ENCODE peak calls at places on chromosomes 7 and 10, in five cellular contexts. H is SK-N-SH, S is GM12878, R is HepG2, D is K562. N is an unnamed sample. For H3K4me1, the result is how much of the 10 kb centered on the place peaks cover.

GRCh38 chr10:74079914-74080590 is 70.6 kb downstream of the AP3M1 start:
- DNase-seq in H (no peak), S (no peak), R (no peak), D (no peak), N (peak)

GRCh38 chr7:115449689-115450088 is 527.8 kb downstream of the MDFIC start:
- DNase-seq in H (no peak), S (no peak), R (no peak), D (no peak), N (no peak)

GRCh38 chr7:51141451-51141971 is 175.1 kb downstream of the COBL start:
- DNase-seq in H (no peak), S (no peak), R (no peak), D (peak), N (peak)

GRCh38 chr10:92590623-92591549 is 2.0 kb upstream of the KIF11 start:
- DNase-seq in H (peak), S (no peak), R (peak), D (peak), N (peak)

GRCh38 chr7:32224276-32224675 is 154.1 kb upstream of the PDE1C start:
- DNase-seq in H (no peak), S (no peak), R (no peak), D (no peak), N (no peak)

GRCh38 chr10:93893646-93894515 is at the start of gene SLC35G1:
- DNase-seq in H (peak), S (peak), R (peak), D (peak), N (peak)

GRCh38 chr10:42969147-42969546 is 107.7 kb upstream of the RET start:
- DNase-seq in H (no peak), S (no peak), R (no peak), D (no peak), N (no peak)

GRCh38 chr10:45596556-45596955 is 76.0 kb downstream of the ZFAND4 start:
- DNase-seq in H (no peak), S (no peak), R (no peak), D (no peak), N (no peak)

GRCh38 chr10:2938869-2939268 is 128.5 kb upstream of the PFKP start:
- DNase-seq in H (no peak), S (no peak), R (peak), D (no peak), N (peak)

GRCh38 chr7:121244120-121244865 is 84.5 kb upstream of the WNT16 start:
- DNase-seq in H (peak), S (no peak), R (no peak), D (no peak), N (no peak)

GRCh38 chr7:36852017-36852416 is 127.7 kb upstream of the AOAH start:
- DNase-seq in H (peak), S (no peak), R (no peak), D (no peak), N (no peak)

GRCh38 chr10:96556003-96556402 is 30.8 kb downstream of the TM9SF3 start:
- DNase-seq in H (peak), S (no peak), R (peak), D (peak), N (no peak)

GRCh38 chr10:71589617-71590551 is 129.7 kb downstream of the C10orf105 start:
- DNase-seq in H (no peak), S (no peak), R (peak), D (no peak), N (no peak)

GRCh38 chr10:93436577-93436976 is 45.6 kb downstream of the MYOF start:
- DNase-seq in H (no peak), S (no peak), R (no peak), D (no peak), N (peak)

GRCh38 chr7:112362796-112363195 is 87.5 kb upstream of the IFRD1 start:
- DNase-seq in H (no peak), S (no peak), R (no peak), D (no peak), N (no peak)

GRCh38 chr7:106126170-106126938 is 14.2 kb upstream of the SYPL1 start:
- DNase-seq in H (no peak), S (no peak), R (no peak), D (peak), N (peak)

GRCh38 chr7:50496541-50496940 is 46.4 kb upstream of the FIGNL1 start:
- DNase-seq in H (peak), S (no peak), R (no peak), D (no peak), N (no peak)

GRCh38 chr7:85191383-85191782 is 4.5 kb upstream of the SEMA3D start:
- DNase-seq in H (peak), S (no peak), R (no peak), D (no peak), N (peak)

GRCh38 chr10:78196964-78197363 is 163.3 kb downstream of the RPS24 start:
- DNase-seq in H (no peak), S (peak), R (no peak), D (no peak), N (peak)

GRCh38 chr10:120433176-120433575 is 23.9 kb upstream of the PLPP4 start:
- DNase-seq in H (no peak), S (no peak), R (no peak), D (no peak), N (no peak)

GRCh38 chr10:7159928-7160327 is 250.9 kb downstream of the SFMBT2 start:
- DNase-seq in H (no peak), S (no peak), R (no peak), D (no peak), N (no peak)

GRCh38 chr10:12194752-12195271 is 879 bp downstream of the NUDT5 start:
- DNase-seq in H (peak), S (no peak), R (no peak), D (peak), N (peak)

GRCh38 chr7:33050425-33051318 is 11.9 kb downstream of the NT5C3A start:
- DNase-seq in H (peak), S (no peak), R (peak), D (peak), N (peak)

GRCh38 chr7:154863766-154864530 is 139.0 kb downstream of the PAXIP1 start:
- DNase-seq in H (peak), S (no peak), R (no peak), D (no peak), N (no peak)

GRCh38 chr7:150420987-150421674 is 29.3 kb upstream of the GIMAP8 start:
- DNase-seq in H (peak), S (no peak), R (peak), D (peak), N (peak)

GRCh38 chr10:115950320-115950719 is 322.7 kb downstream of the GFRA1 start:
- DNase-seq in H (no peak), S (no peak), R (no peak), D (no peak), N (peak)

GRCh38 chr10:43759216-43759615 is 110.5 kb upstream of the ZNF32 start:
- DNase-seq in H (no peak), S (no peak), R (no peak), D (no peak), N (no peak)

GRCh38 chr10:94279835-94280709 is 82.7 kb downstream of the NOC3L start:
- DNase-seq in H (peak), S (peak), R (peak), D (peak), N (peak)

GRCh38 chr7:134022512-134022911 is 104.6 kb upstream of the LRGUK start:
- DNase-seq in H (no peak), S (no peak), R (no peak), D (no peak), N (no peak)

GRCh38 chr7:78037603-78038002 is 239.0 kb downstream of the PHTF2 start:
- DNase-seq in H (peak), S (no peak), R (no peak), D (no peak), N (no peak)

GRCh38 chr7:51229106-51229537 is 87.5 kb downstream of the COBL start:
- DNase-seq in H (no peak), S (no peak), R (no peak), D (no peak), N (no peak)

GRCh38 chr10:32445036-32445435 is 904 bp upstream of the CCDC7 start:
- DNase-seq in H (peak), S (no peak), R (no peak), D (peak), N (no peak)

GRCh38 chr7:136030867-136031318 is 53.7 kb upstream of the MTPN start:
- DNase-seq in H (no peak), S (peak), R (no peak), D (no peak), N (no peak)

GRCh38 chr10:43913676-43914235 is 265.1 kb upstream of the ZNF32 start:
- DNase-seq in H (no peak), S (no peak), R (no peak), D (no peak), N (no peak)

DNA sequence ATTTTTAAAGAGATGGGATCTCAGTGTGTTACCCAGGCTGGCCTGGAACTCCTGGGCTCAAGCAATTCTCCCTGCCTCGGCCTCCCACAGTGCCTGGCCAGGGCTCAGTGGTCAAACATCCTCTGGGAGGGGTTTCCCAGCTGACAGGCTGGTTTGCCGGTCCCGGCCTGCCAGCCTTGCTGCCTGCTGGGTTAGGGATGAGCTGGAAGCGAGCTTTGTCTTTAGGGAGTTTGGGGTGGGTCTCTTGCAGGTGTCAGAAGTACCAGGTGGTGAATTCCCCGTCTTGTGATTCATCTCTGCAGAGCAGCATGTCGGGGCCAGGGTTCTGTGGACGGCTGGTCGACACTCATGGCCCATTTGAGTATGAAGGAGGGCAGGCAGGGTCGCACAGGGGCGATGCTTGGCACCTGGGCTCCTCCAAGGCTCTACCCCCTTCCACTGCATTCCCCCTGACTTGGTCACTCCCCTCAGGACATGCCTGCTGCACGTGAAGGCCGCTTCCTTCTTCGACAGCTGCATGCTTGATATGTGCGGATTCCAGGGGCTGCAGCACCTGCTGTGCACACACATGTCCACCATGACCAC is 30.3 kb downstream of the ZAN start:
- DNase-seq in H (no peak), S (no peak), R (no peak), D (no peak), N (no peak)
- TF ChIP-seq MXI1 in H (no peak), S (no peak), R (no peak), D (no peak), N (no peak)

GRCh38 chr10:130959752-130960195 is 351.7 kb downstream of the TCERG1L start:
- DNase-seq in H (no peak), S (no peak), R (no peak), D (no peak), N (no peak)

GRCh38 chr10:130957423-130957822 is 354.1 kb downstream of the TCERG1L start:
- DNase-seq in H (no peak), S (no peak), R (no peak), D (no peak), N (no peak)

GRCh38 chr10:130958981-130959751 is 352.4 kb downstream of the TCERG1L start:
- DNase-seq in H (no peak), S (no peak), R (no peak), D (no peak), N (no peak)

GRCh38 chr10:130956251-130956650 is 355.3 kb downstream of the TCERG1L start:
- DNase-seq in H (no peak), S (no peak), R (no peak), D (no peak), N (no peak)

DNA sequence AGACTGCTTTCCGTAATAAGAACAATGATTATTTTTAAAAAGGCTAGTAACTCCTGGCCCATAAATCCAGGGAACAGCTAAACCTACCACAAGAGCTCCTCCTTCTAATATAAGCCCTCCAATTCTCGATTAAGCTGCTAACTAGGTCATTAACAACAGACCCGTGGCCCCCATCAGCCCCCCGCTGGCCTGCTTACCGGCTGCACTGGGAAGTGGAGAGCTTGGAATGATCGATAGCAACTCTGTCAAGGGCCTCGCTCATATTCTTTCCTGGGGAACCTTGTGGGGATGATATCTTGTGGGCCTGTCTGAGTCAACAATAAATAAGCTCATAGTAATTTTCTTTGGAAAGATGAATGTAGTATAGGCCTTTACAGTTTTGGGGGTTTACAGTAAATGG is 353.5 kb downstream of the TCERG1L start:
- DNase-seq in H (no peak), S (no peak), R (no peak), D (no peak), N (no peak)
- H3K4me1 ChIP-seq in H (under half), S (under half), R (under half), D (under half), N (under half)

GRCh38 chr7:27176343-27176731 is 2.2 kb upstream of the HOXA10 start:
- DNase-seq in H (no peak), S (no peak), R (no peak), D (no peak), N (no peak)
- TF ChIP-seq MXI1 in H (no peak), S (no peak), R (no peak), D (no peak), N (no peak)

DNA sequence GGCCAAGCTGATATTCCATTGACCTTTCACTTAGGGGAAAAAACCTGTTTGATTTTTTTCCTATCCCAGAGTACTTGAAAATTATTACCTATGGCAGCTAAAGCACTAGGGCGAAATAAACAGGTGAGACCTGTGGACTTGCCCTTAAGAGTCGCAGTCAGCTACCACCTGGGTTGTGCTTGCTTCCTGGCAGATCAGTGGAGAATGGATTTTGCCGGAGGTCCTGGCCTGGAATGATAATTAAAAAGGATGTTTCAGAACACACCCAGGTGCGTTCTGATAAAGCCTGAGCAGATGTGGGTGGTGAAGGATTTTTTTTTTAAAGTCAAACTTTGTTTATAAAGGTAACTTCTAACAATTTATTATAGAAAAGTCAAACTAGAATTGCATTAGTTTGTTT is 59.1 kb downstream of the AUTS2 start:
- DNase-seq in H (no peak), S (no peak), R (no peak), D (no peak), N (no peak)
- H3K4me1 ChIP-seq in H (under half), S (under half), R (under half), D (under half), N (under half)

DNA sequence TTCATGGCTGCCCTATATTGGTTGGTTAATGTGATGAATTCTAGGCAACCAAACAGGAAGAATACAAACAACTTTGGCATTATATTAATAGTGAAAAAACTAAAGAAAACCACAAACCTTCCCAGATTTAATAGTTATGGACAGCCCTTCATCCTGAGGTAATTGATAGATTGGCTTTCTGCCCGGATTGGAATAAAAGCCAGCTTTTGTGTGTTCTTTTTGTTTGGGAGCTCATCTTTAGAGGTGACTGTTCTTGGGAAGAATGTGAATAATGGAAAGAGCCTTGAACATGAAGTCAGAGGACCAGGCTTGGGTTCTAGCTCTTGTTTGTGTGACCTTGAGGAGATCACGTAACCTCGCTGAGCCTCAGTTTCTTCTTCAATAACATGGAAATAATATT is 92.3 kb downstream of the VTI1A start:
- DNase-seq in H (no peak), S (no peak), R (no peak), D (no peak), N (no peak)
- TF ChIP-seq MXI1 in H (no peak), S (no peak), R (no peak), D (no peak), N (no peak)

GRCh38 chr10:62054825-62055224 is 153.3 kb downstream of the ARID5B start:
- DNase-seq in H (no peak), S (no peak), R (no peak), D (no peak), N (no peak)

GRCh38 chr10:62052276-62052675 is 150.8 kb downstream of the ARID5B start:
- DNase-seq in H (no peak), S (no peak), R (no peak), D (no peak), N (no peak)

GRCh38 chr10:62054408-62054807 is 152.9 kb downstream of the ARID5B start:
- DNase-seq in H (no peak), S (no peak), R (no peak), D (no peak), N (no peak)

GRCh38 chr10:62056219-62056618 is 154.7 kb downstream of the ARID5B start:
- DNase-seq in H (no peak), S (no peak), R (no peak), D (no peak), N (no peak)

DNA sequence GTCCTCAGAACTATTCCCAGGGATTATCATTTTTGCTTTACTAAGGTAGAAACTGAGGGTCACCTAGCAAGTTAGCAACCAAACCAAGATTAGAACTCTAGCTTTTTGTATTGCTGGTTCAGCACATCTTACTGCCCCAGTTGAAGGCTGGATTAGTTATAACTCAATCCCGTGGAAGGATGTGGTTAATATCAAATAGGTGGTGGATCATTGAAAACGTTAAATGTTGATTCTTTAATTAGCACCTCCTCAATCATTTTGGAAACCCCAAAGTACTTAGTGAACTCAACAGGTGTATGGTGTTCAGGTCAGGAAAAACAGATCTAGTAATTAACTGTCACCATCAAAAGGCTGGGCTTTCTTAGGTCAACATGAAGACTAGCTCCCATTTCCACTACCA is 152.4 kb downstream of the ARID5B start:
- DNase-seq in H (no peak), S (no peak), R (no peak), D (no peak), N (no peak)
- H3K4me1 ChIP-seq in H (under half), S (under half), R (half or more), D (under half), N (under half)

GRCh38 chr7:1094870-1095269 is 7.0 kb downstream of the GPER1 start:
- DNase-seq in H (no peak), S (no peak), R (no peak), D (no peak), N (no peak)

GRCh38 chr7:1097120-1097504 is 9.2 kb downstream of the GPER1 start:
- DNase-seq in H (no peak), S (no peak), R (no peak), D (no peak), N (no peak)

GRCh38 chr7:1093916-1094508 is 6.1 kb downstream of the GPER1 start:
- DNase-seq in H (no peak), S (no peak), R (no peak), D (no peak), N (no peak)

GRCh38 chr7:1096156-1097119 is 8.5 kb downstream of the GPER1 start:
- DNase-seq in H (peak), S (no peak), R (no peak), D (peak), N (no peak)

GRCh38 chr7:1095621-1096155 is 7.8 kb downstream of the GPER1 start:
- DNase-seq in H (no peak), S (no peak), R (no peak), D (no peak), N (no peak)
- TF ChIP-seq MXI1 in H (peak), S (no peak), R (no peak), D (no peak), N (no peak)

N was measured in IMR-90.